ENCODE peak calls at places on chromosomes 3 and 15, in six cellular contexts. N, Q, L, X, I and C are unnamed samples.
A peak's percentile ranks its signal among the peaks of the same experiment; 100 is the strongest.

GRCh38 chr3:71684752-71685151 is 40.5 kb downstream of the EIF4E3 start:
- DNase-seq in N (peak; percentile 72), Q (no peak), L (no peak), X (no peak), I (peak; percentile 87), C (no peak)

GRCh38 chr3:146345900-146346299 is 95.0 kb upstream of the PLSCR4 start:
- DNase-seq in N (no peak), Q (no peak), L (no peak), X (no peak), I (no peak), C (no peak)

GRCh38 chr15:72166716-72167417 is 30.7 kb downstream of the GRAMD2A start:
- DNase-seq in N (no peak), Q (no peak), L (no peak), X (no peak), I (no peak), C (no peak)

GRCh38 chr15:38702178-38702912 is 137.7 kb upstream of the RASGRP1 start:
- DNase-seq in N (no peak), Q (no peak), L (no peak), X (peak; percentile 77), I (no peak), C (no peak)

GRCh38 chr15:70259030-70259424 is 161.3 kb upstream of the TLE3 start:
- DNase-seq in N (peak; percentile 52), Q (peak; percentile 58), L (peak; percentile 73), X (peak; percentile 85), I (peak; percentile 43), C (no peak)

GRCh38 chr3:41710646-41711388 is 251.1 kb downstream of the ULK4 start:
- DNase-seq in N (peak; percentile 51), Q (no peak), L (no peak), X (no peak), I (peak; percentile 88), C (no peak)

GRCh38 chr3:95356764-95357501 is 1294.1 kb downstream of the NSUN3 start:
- DNase-seq in N (no peak), Q (no peak), L (no peak), X (no peak), I (no peak), C (no peak)

GRCh38 chr3:159804726-159805410 is 183.8 kb upstream of the IL12A start:
- DNase-seq in N (peak; percentile 91), Q (peak; percentile 51), L (peak; percentile 79), X (no peak), I (peak; percentile 91), C (peak; percentile 63)

GRCh38 chr15:31558840-31559239 is 232.2 kb downstream of the KLF13 start:
- DNase-seq in N (no peak), Q (no peak), L (no peak), X (no peak), I (no peak), C (no peak)

GRCh38 chr15:85118581-85118980 is 136.9 kb downstream of the PDE8A start:
- DNase-seq in N (no peak), Q (no peak), L (peak; percentile 20), X (no peak), I (no peak), C (no peak)

GRCh38 chr3:104291878-104292277 is 1074.8 kb upstream of the ALCAM start:
- DNase-seq in N (no peak), Q (no peak), L (no peak), X (no peak), I (no peak), C (no peak)

GRCh38 chr3:178318440-178318839 is 217.8 kb upstream of the KCNMB2 start:
- DNase-seq in N (no peak), Q (no peak), L (no peak), X (no peak), I (no peak), C (no peak)

GRCh38 chr3:10941972-10942371 is 50.6 kb upstream of the SLC6A1 start:
- DNase-seq in N (no peak), Q (peak; percentile 55), L (no peak), X (no peak), I (peak; percentile 8), C (no peak)

GRCh38 chr15:60135961-60136360 is 131.8 kb downstream of the FOXB1 start:
- DNase-seq in N (no peak), Q (no peak), L (no peak), X (no peak), I (no peak), C (no peak)

GRCh38 chr15:95887666-95888480 is 442.6 kb upstream of the NR2F2 start:
- DNase-seq in N (peak; percentile 18), Q (no peak), L (no peak), X (no peak), I (no peak), C (no peak)

GRCh38 chr15:42608767-42609488 is 33.5 kb downstream of the STARD9 start:
- DNase-seq in N (no peak), Q (peak; percentile 29), L (no peak), X (no peak), I (no peak), C (no peak)

GRCh38 chr3:174440741-174441587 is 418.2 kb upstream of the NAALADL2 start:
- DNase-seq in N (peak; percentile 87), Q (peak; percentile 71), L (peak; percentile 85), X (peak; percentile 88), I (peak; percentile 97), C (peak; percentile 37)

GRCh38 chr3:185789891-185790830 is 34.7 kb downstream of the IGF2BP2 start:
- DNase-seq in N (no peak), Q (no peak), L (no peak), X (no peak), I (no peak), C (no peak)

GRCh38 chr3:197533396-197534347 is 22.1 kb downstream of the BDH1 start:
- DNase-seq in N (no peak), Q (no peak), L (no peak), X (no peak), I (peak; percentile 23), C (no peak)

DNA sequence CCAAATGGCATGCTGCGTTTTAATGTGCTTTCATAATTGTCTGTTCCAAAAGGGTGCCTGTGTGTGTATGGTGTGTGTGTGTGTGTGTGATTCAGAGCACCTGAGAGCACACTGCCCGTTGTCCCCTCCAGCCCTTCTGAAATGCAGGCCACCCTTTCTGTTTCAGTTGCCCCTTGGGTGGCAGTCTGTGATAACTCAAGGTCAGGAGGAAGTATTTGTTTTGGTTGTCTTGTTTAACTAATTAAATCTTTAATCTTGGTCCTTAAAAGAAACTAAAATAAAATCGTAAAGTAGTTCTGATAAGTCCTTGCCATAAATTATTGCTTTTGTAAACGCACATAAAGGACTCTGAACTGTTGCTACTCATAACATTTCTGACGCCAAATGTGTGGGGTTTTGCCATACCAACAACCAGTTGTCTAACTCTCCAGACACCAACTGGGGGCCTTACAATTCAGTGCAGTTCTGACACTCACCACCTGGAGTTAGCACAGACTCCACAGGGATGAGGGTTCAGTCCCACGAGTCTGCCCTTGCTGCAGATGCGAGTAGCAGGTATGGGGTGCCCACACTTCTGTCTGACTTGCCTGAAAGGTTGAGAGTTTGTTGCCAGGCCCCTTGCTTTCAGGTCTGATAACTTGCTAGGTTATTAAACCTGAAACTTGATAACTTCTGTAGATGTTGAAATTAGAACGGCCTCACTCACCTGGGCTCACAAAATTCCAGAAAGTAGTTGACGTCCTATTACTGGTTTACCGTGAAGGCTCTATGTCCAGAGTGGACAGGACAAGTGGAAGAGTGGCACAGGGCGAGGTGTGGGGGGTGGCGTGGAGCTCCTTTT is 157.3 kb downstream of the IGF1R start:
- DNase-seq in N (peak; percentile 82), Q (no peak), L (no peak), X (no peak), I (no peak), C (no peak)
- TF ChIP-seq CTCF in N (peak; percentile 55), Q (no peak), L (no peak), X (no peak), I (no peak), C (no peak)

DNA sequence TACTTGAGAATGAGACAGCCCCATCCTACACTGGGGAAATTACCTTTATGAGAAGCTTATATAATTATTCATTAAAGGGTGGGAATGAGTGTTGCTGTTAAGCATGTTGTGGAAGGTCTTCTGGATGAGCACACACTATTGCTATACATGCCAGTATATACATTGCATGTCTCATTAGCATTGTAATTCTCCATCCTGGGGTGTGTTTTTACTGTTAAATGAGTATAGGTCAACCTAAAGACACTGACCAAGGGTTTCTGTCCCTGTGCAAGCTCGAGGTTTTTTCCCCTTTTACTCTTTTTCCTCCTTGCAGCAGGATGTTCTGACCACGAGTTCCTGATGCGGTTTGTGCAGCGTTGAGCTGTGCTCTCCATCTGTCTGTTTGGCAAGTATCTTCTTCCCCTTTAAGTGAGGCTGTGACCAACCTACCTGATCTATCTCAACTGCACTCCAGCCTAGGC is 7.2 kb upstream of the IVD start:
- DNase-seq in N (no peak), Q (peak; percentile 52), L (no peak), X (no peak), I (no peak), C (peak; percentile 52)
- TF ChIP-seq CTCF in N (no peak), Q (no peak), L (no peak), X (no peak), I (no peak), C (no peak)

GRCh38 chr3:129428020-129428381 is 435 bp downstream of the EFCAB12 start:
- DNase-seq in N (no peak), Q (no peak), L (no peak), X (no peak), I (no peak), C (no peak)

GRCh38 chr3:129429597-129429996 is 1.2 kb upstream of the EFCAB12 start:
- DNase-seq in N (no peak), Q (no peak), L (no peak), X (no peak), I (no peak), C (no peak)

GRCh38 chr3:129425619-129426018 is 2.8 kb downstream of the EFCAB12 start:
- DNase-seq in N (no peak), Q (no peak), L (no peak), X (no peak), I (no peak), C (no peak)

GRCh38 chr3:129429080-129429451 is 630 bp upstream of the EFCAB12 start:
- DNase-seq in N (no peak), Q (peak; percentile 22), L (no peak), X (no peak), I (no peak), C (no peak)

GRCh38 chr3:129428382-129429079 is at the start of gene EFCAB12:
- DNase-seq in N (peak; percentile 91), Q (peak; percentile 93), L (peak; percentile 95), X (peak; percentile 96), I (peak; percentile 98), C (peak; percentile 79)
- TF ChIP-seq CTCF in N (no peak), Q (no peak), L (peak; percentile 9), X (no peak), I (peak; percentile 4), C (no peak)

GRCh38 chr15:40743921-40744809 is 10.9 kb downstream of the RMDN3 start:
- DNase-seq in N (peak; percentile 90), Q (peak; percentile 85), L (no peak), X (no peak), I (peak; percentile 92), C (no peak)
- TF ChIP-seq CTCF in N (peak; percentile 9), Q (no peak), L (no peak), X (no peak), I (peak; percentile 4), C (no peak)

GRCh38 chr3:129352045-129352444 is 73.4 kb downstream of the HMCES start:
- DNase-seq in N (no peak), Q (peak; percentile 27), L (no peak), X (no peak), I (no peak), C (no peak)
- TF ChIP-seq CTCF in N (no peak), Q (peak; percentile 47), L (no peak), X (no peak), I (peak; percentile 4), C (no peak)

GRCh38 chr3:65445573-65446204 is 593.0 kb downstream of the MAGI1 start:
- DNase-seq in N (no peak), Q (no peak), L (no peak), X (no peak), I (no peak), C (no peak)
- TF ChIP-seq CTCF in N (no peak), Q (no peak), L (no peak), X (no peak), I (no peak), C (no peak)